ENCODE peak calls at places on chromosomes 6 and 20, in ten cellular contexts. W is NCI-H1105, C is RPMI8226, J is MCF 10A, Z is HuH-7.5, P is T-cell, G is colonic mucosa, E is SJSA1, U is RCC 7860, S is T-helper 2 cell. Y is an unnamed sample.

GRCh38 chr6:169897601-169898358 is 146.4 kb downstream of the ERMARD start:
- DNase-seq in W (no peak), C (no peak), J (no peak), Z (no peak), P (no peak), G (peak; percentile 1), E (no peak), U (no peak), S (no peak), Y (no peak)

GRCh38 chr6:157123245-157123644 is 200.1 kb downstream of the TMEM242 start:
- DNase-seq in W (no peak), C (no peak), J (no peak), Z (no peak), P (no peak), G (no peak), E (no peak), U (no peak), S (no peak), Y (no peak)

GRCh38 chr20:51565741-51566140 is 23.2 kb upstream of the NFATC2 start:
- DNase-seq in W (no peak), C (no peak), J (no peak), Z (no peak), P (no peak), G (no peak), E (no peak), U (no peak), S (no peak), Y (no peak)

GRCh38 chr6:121686611-121687023 is 251.2 kb downstream of the GJA1 start:
- DNase-seq in W (peak; percentile 57), C (no peak), J (no peak), Z (no peak), P (no peak), G (peak; percentile 21), E (no peak), U (no peak), S (no peak), Y (no peak)

GRCh38 chr6:55955684-55956083 is 80.3 kb upstream of the BMP5 start:
- DNase-seq in W (no peak), C (no peak), J (no peak), Z (no peak), P (no peak), G (no peak), E (no peak), U (no peak), S (no peak), Y (no peak)

GRCh38 chr6:44002591-44003344 is 124.5 kb downstream of the MRPL14 start:
- DNase-seq in W (no peak), C (peak; percentile 85), J (no peak), Z (no peak), P (peak; percentile 53), G (peak; percentile 75), E (no peak), U (peak; percentile 80), S (peak; percentile 41), Y (no peak)

GRCh38 chr6:115783402-115784061 is 277.2 kb downstream of the FRK start:
- DNase-seq in W (no peak), C (no peak), J (peak; percentile 28), Z (no peak), P (no peak), G (no peak), E (no peak), U (no peak), S (no peak), Y (no peak)

GRCh38 chr20:45104786-45105185 is 3.9 kb upstream of the KCNS1 start:
- DNase-seq in W (no peak), C (no peak), J (peak; percentile 79), Z (no peak), P (no peak), G (no peak), E (peak; percentile 83), U (peak; percentile 97), S (no peak), Y (no peak)

GRCh38 chr20:40275738-40276137 is 413.3 kb downstream of the MAFB start:
- DNase-seq in W (no peak), C (no peak), J (no peak), Z (no peak), P (no peak), G (no peak), E (no peak), U (no peak), S (no peak), Y (no peak)

GRCh38 chr20:47862841-47863240 is 77.6 kb upstream of the SULF2 start:
- DNase-seq in W (no peak), C (no peak), J (no peak), Z (no peak), P (no peak), G (no peak), E (no peak), U (no peak), S (no peak), Y (no peak)

GRCh38 chr6:30067460-30068139 is 602 bp downstream of the PPP1R11 start:
- DNase-seq in W (no peak), C (no peak), J (no peak), Z (peak; percentile 65), P (no peak), G (no peak), E (peak; percentile 84), U (no peak), S (no peak), Y (no peak)

GRCh38 chr20:87372-87771 is at the start of gene DEFB125:
- DNase-seq in W (no peak), C (no peak), J (no peak), Z (no peak), P (no peak), G (no peak), E (no peak), U (no peak), S (no peak), Y (no peak)

GRCh38 chr20:2518558-2518957 is 9.8 kb upstream of the ZNF343 start:
- DNase-seq in W (no peak), C (no peak), J (no peak), Z (no peak), P (no peak), G (no peak), E (no peak), U (no peak), S (no peak), Y (no peak)

GRCh38 chr6:111642463-111643158 is 36.9 kb upstream of the TRAF3IP2 start:
- DNase-seq in W (no peak), C (peak; percentile 16), J (peak; percentile 80), Z (peak; percentile 53), P (no peak), G (peak; percentile 84), E (peak; percentile 69), U (peak; percentile 52), S (no peak), Y (peak; percentile 20)

GRCh38 chr6:51753635-51754034 is 333.8 kb downstream of the PKHD1 start:
- DNase-seq in W (no peak), C (peak; percentile 4), J (peak; percentile 39), Z (no peak), P (no peak), G (peak; percentile 22), E (no peak), U (no peak), S (no peak), Y (no peak)

GRCh38 chr20:15976047-15976731 is 597.1 kb downstream of the KIF16B start:
- DNase-seq in W (no peak), C (no peak), J (no peak), Z (no peak), P (no peak), G (no peak), E (no peak), U (no peak), S (no peak), Y (no peak)

GRCh38 chr6:130018830-130019795 is 732 bp downstream of the L3MBTL3 start:
- DNase-seq in W (no peak), C (peak; percentile 29), J (peak; percentile 52), Z (peak; percentile 57), P (peak; percentile 31), G (peak; percentile 55), E (no peak), U (no peak), S (peak; percentile 21), Y (no peak)

GRCh38 chr6:1015819-1016218 is 296.1 kb upstream of the FOXQ1 start:
- DNase-seq in W (no peak), C (peak; percentile 17), J (no peak), Z (no peak), P (no peak), G (no peak), E (no peak), U (no peak), S (no peak), Y (no peak)

GRCh38 chr6:151058021-151058733 is 181.6 kb upstream of the AKAP12 start:
- DNase-seq in W (no peak), C (no peak), J (no peak), Z (no peak), P (no peak), G (peak; percentile 6), E (no peak), U (no peak), S (no peak), Y (no peak)

GRCh38 chr6:120108061-120108795 is 758.7 kb upstream of the MAN1A1 start:
- DNase-seq in W (no peak), C (no peak), J (no peak), Z (no peak), P (no peak), G (no peak), E (no peak), U (no peak), S (no peak), Y (no peak)

GRCh38 chr6:1313364-1313754 is 1.5 kb downstream of the FOXQ1 start:
- DNase-seq in W (no peak), C (no peak), J (no peak), Z (no peak), P (no peak), G (no peak), E (no peak), U (no peak), S (no peak), Y (no peak)

GRCh38 chr6:13407709-13408695 is 79.4 kb downstream of the GFOD1 start:
- DNase-seq in W (no peak), C (no peak), J (peak; percentile 99), Z (peak; percentile 29), P (no peak), G (no peak), E (no peak), U (peak; percentile 41), S (no peak), Y (no peak)

GRCh38 chr6:117384659-117385058 is 41.1 kb downstream of the ROS1 start:
- DNase-seq in W (no peak), C (no peak), J (no peak), Z (no peak), P (no peak), G (no peak), E (no peak), U (no peak), S (no peak), Y (no peak)

GRCh38 chr6:38806271-38806670 is 91.2 kb downstream of the DNAH8 start:
- DNase-seq in W (peak; percentile 22), C (peak; percentile 6), J (no peak), Z (no peak), P (no peak), G (no peak), E (no peak), U (no peak), S (no peak), Y (no peak)

GRCh38 chr6:36997811-36998722 is 7.4 kb upstream of the FGD2 start:
- DNase-seq in W (no peak), C (no peak), J (peak; percentile 49), Z (no peak), P (no peak), G (no peak), E (no peak), U (no peak), S (no peak), Y (no peak)

GRCh38 chr6:111605100-111605748 is 454 bp downstream of the TRAF3IP2 start:
- DNase-seq in W (no peak), C (no peak), J (peak; percentile 88), Z (no peak), P (no peak), G (peak; percentile 58), E (peak; percentile 65), U (peak; percentile 31), S (no peak), Y (no peak)

GRCh38 chr6:132133734-132134490 is 182.7 kb upstream of the CCN2 start:
- DNase-seq in W (no peak), C (no peak), J (no peak), Z (no peak), P (no peak), G (no peak), E (no peak), U (no peak), S (no peak), Y (no peak)

GRCh38 chr20:50837532-50838321 is 42.9 kb downstream of the BCAS4 start:
- DNase-seq in W (no peak), C (no peak), J (peak; percentile 74), Z (no peak), P (no peak), G (no peak), E (no peak), U (no peak), S (no peak), Y (no peak)